ENCODE peak calls at places on chromosomes 7 and 10, in nine cellular contexts. B is GM10248; I is stimulated activated CD4-positive, alpha-beta T cell treated with anti-CD3 and anti-CD28 coated beads, Interleukin-1b, Interleukin-23, amount 100 ng/mL, for 1 hour; U is RWPE1; F is NT2/D1; Q is endothelial cell; J is neuronal stem cell; Z is Jurkat, Clone E6-1; T is OCI-LY7. D is an unnamed sample.

GRCh38 chr7:126805351-126805750 is 447.4 kb downstream of the GRM8 start:
- DNase-seq in B (no peak), I (no peak), U (no peak), F (peak; percentile 33), Q (no peak), J (no peak), Z (no peak), T (no peak), D (no peak)

GRCh38 chr7:142355328-142355727 is 97.5 kb upstream of the PRSS58 start:
- DNase-seq in B (no peak), I (no peak), U (no peak), F (no peak), Q (no peak), J (no peak), Z (no peak), T (no peak), D (peak; percentile 62)

GRCh38 chr10:105466521-105466920 is 825.4 kb downstream of the SORCS3 start:
- DNase-seq in B (no peak), I (no peak), U (no peak), F (no peak), Q (no peak), J (no peak), Z (no peak), T (no peak), D (no peak)

GRCh38 chr7:122710951-122711350 is 8.2 kb upstream of the RNF148 start:
- DNase-seq in B (no peak), I (no peak), U (no peak), F (no peak), Q (no peak), J (no peak), Z (no peak), T (no peak), D (no peak)

GRCh38 chr10:22833353-22833752 is 94.5 kb upstream of the ARMC3 start:
- DNase-seq in B (no peak), I (no peak), U (no peak), F (no peak), Q (no peak), J (no peak), Z (no peak), T (no peak), D (no peak)

GRCh38 chr7:41817386-41817785 is 114.5 kb upstream of the INHBA start:
- DNase-seq in B (no peak), I (no peak), U (peak; percentile 64), F (no peak), Q (no peak), J (no peak), Z (no peak), T (no peak), D (peak; percentile 70)

GRCh38 chr7:91787923-91788322 is 92.6 kb downstream of the MTERF1 start:
- DNase-seq in B (no peak), I (no peak), U (no peak), F (no peak), Q (no peak), J (no peak), Z (no peak), T (no peak), D (no peak)

GRCh38 chr7:151115121-151115835 is 29.0 kb downstream of the AGAP3 start:
- DNase-seq in B (no peak), I (peak; percentile 22), U (no peak), F (no peak), Q (peak; percentile 42), J (no peak), Z (no peak), T (no peak), D (no peak)